ENCODE peak calls at places on chromosomes 11 and 22, in eight cellular contexts. S is naive thymus-derived CD8-positive, alpha-beta T cell; E is A549; U is iPS-NIHi11; N is right lobe of liver; J is endothelial cell; G is HS-27A; F is fibroblast of mammary gland. R is an unnamed sample.

GRCh38 chr22:29275819-29276565 is 7.9 kb downstream of the EWSR1 start:
- DNase-seq in N (no peak), G (no peak), J (no peak), E (no peak), S (no peak), U (no peak), F (no peak), R (no peak)

GRCh38 chr11:115605397-115606222 is 101.4 kb upstream of the CADM1 start:
- DNase-seq in F (no peak), N (no peak), J (no peak), G (no peak), S (no peak), U (no peak), E (no peak), R (no peak)

GRCh38 chr11:125188021-125188420 is 23.5 kb downstream of the PKNOX2 start:
- DNase-seq in J (no peak), F (no peak), G (no peak), E (no peak), S (no peak), N (no peak), U (no peak), R (no peak)

GRCh38 chr11:92750794-92751193 is 218.7 kb upstream of the MTNR1B start:
- DNase-seq in E (no peak), N (no peak), F (no peak), U (no peak), G (no peak), J (no peak), S (no peak), R (no peak)

GRCh38 chr11:100550910-100551309 is 136.2 kb upstream of the ARHGAP42 start:
- DNase-seq in E (no peak), U (no peak), J (no peak), G (no peak), F (no peak), N (no peak), S (no peak), R (no peak)

GRCh38 chr22:32896951-32897350 is 95.4 kb downstream of the TIMP3 start:
- DNase-seq in E (no peak), J (no peak), N (no peak), F (no peak), G (no peak), U (no peak), S (no peak), R (no peak)

GRCh38 chr11:75301602-75302345 is 49.7 kb downstream of the ARRB1 start:
- DNase-seq in U (no peak), G (no peak), E (no peak), J (no peak), F (no peak), S (no peak), N (no peak), R (no peak)

GRCh38 chr22:27835446-27835845 is 33.9 kb upstream of the MN1 start:
- DNase-seq in S (no peak), N (no peak), G (no peak), E (no peak), J (no peak), U (no peak), F (no peak), R (no peak)

GRCh38 chr11:79940976-79941735 is 500.3 kb upstream of the TENM4 start:
- DNase-seq in E (no peak), S (no peak), U (no peak), J (no peak), N (no peak), G (no peak), F (peak), R (no peak)

GRCh38 chr22:43345761-43346261 is 2.6 kb upstream of the SCUBE1 start:
- DNase-seq in G (no peak), N (peak), E (peak), U (no peak), S (no peak), F (no peak), J (no peak), R (no peak)

GRCh38 chr11:86800076-86800955 is at the start of gene PRSS23:
- DNase-seq in S (no peak), F (peak), E (peak), G (no peak), J (peak), N (peak), U (peak), R (no peak)

R was measured in T-helper 1 cell.